ENCODE peak calls at places on chromosomes 3 and 15, in five cellular contexts. One of them, this sample, is unnamed.

GRCh38 chr3:40672861-40673260 is 148.1 kb downstream of the ZNF621 start:
- DNase-seq in H1: no peak
- DNase-seq in K562: no peak
- DNase-seq in GM12878: no peak
- DNase-seq in HepG2: no peak
- DNase-seq in this sample: no peak

GRCh38 chr3:172391592-172392302 is 56.5 kb downstream of the GHSR start:
- DNase-seq in H1: no peak
- DNase-seq in K562: peak
- DNase-seq in GM12878: no peak
- DNase-seq in HepG2: no peak
- DNase-seq in this sample: no peak

GRCh38 chr3:169227911-169228310 is 435.6 kb downstream of the MECOM start:
- DNase-seq in H1: no peak
- DNase-seq in K562: no peak
- DNase-seq in GM12878: peak
- DNase-seq in HepG2: no peak
- DNase-seq in this sample: no peak

GRCh38 chr3:158261371-158261991 is 151.6 kb downstream of the RSRC1 start:
- DNase-seq in H1: no peak
- DNase-seq in K562: no peak
- DNase-seq in GM12878: no peak
- DNase-seq in HepG2: no peak
- DNase-seq in this sample: no peak

GRCh38 chr3:127069814-127070440 is 87.0 kb downstream of the PLXNA1 start:
- DNase-seq in H1: no peak
- DNase-seq in K562: no peak
- DNase-seq in GM12878: no peak
- DNase-seq in HepG2: no peak
- DNase-seq in this sample: no peak

GRCh38 chr15:69141286-69141701 is 19.1 kb upstream of the GLCE start:
- DNase-seq in H1: no peak
- DNase-seq in K562: no peak
- DNase-seq in GM12878: no peak
- DNase-seq in HepG2: peak
- DNase-seq in this sample: no peak

GRCh38 chr15:87429754-87430153 is 826.8 kb downstream of the NTRK3 start:
- DNase-seq in H1: no peak
- DNase-seq in K562: no peak
- DNase-seq in GM12878: no peak
- DNase-seq in HepG2: no peak
- DNase-seq in this sample: no peak

GRCh38 chr3:197023998-197024651 is 5.5 kb downstream of the MELTF start:
- DNase-seq in H1: no peak
- DNase-seq in K562: no peak
- DNase-seq in GM12878: no peak
- DNase-seq in HepG2: no peak
- DNase-seq in this sample: no peak

GRCh38 chr3:135752851-135753250 is 212.7 kb upstream of the PPP2R3A start:
- DNase-seq in H1: no peak
- DNase-seq in K562: no peak
- DNase-seq in GM12878: no peak
- DNase-seq in HepG2: peak
- DNase-seq in this sample: no peak

GRCh38 chr15:94412979-94413741 is 181.8 kb downstream of the MCTP2 start:
- DNase-seq in H1: no peak
- DNase-seq in K562: no peak
- DNase-seq in GM12878: no peak
- DNase-seq in HepG2: peak
- DNase-seq in this sample: no peak

GRCh38 chr3:82654708-82655107 is 893.3 kb upstream of the GBE1 start:
- DNase-seq in H1: no peak
- DNase-seq in K562: no peak
- DNase-seq in GM12878: no peak
- DNase-seq in HepG2: no peak
- DNase-seq in this sample: no peak
- TF ChIP-seq POLR2AphosphoS5 in H1: no peak
- TF ChIP-seq POLR2AphosphoS5 in K562: no peak
- TF ChIP-seq POLR2AphosphoS5 in GM12878: no peak
- TF ChIP-seq POLR2AphosphoS5 in HepG2: no peak
- TF ChIP-seq POLR2AphosphoS5 in this sample: no peak

GRCh38 chr15:81126887-81127286 is 7.2 kb upstream of the CFAP161 start:
- DNase-seq in H1: no peak
- DNase-seq in K562: no peak
- DNase-seq in GM12878: no peak
- DNase-seq in HepG2: no peak
- DNase-seq in this sample: no peak
- TF ChIP-seq POLR2A in H1: no peak
- TF ChIP-seq POLR2A in K562: no peak
- TF ChIP-seq POLR2A in GM12878: no peak
- TF ChIP-seq POLR2A in HepG2: no peak
- TF ChIP-seq POLR2A in this sample: no peak

DNA sequence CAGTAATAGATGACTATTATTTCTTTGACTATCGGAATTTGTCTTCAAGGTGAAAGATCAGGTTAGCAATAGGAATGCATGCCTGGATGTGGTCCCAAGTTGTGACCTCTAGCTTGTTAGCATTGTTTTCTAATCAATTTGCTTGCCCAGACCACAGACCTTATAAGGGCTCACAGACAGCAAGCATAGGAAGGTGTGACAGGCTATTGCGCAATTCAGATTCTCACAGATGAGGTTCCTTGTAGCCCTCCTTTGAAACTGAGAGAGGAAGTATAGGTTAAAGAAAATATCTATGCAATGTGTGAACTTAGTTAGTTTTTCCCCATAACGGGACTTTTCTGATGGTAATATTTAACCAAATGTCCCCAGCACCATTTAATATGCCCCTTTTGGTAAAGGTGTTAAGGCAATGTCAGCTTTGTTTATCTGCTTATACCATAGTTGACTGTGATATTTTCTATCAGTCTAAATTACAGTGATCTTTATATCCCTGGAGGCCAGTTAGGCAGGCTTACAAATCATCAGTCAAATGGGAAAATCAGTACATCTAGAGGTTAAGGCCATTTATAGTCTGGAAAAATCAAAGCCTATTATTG is 168.1 kb upstream of the MBNL1 start:
- DNase-seq in H1: no peak
- DNase-seq in K562: no peak
- DNase-seq in GM12878: peak
- DNase-seq in HepG2: no peak
- DNase-seq in this sample: no peak
- TF ChIP-seq TAF1 in H1: no peak
- TF ChIP-seq TAF1 in K562: no peak
- TF ChIP-seq TAF1 in GM12878: no peak
- TF ChIP-seq TAF1 in HepG2: no peak
- TF ChIP-seq TAF1 in this sample: no peak

GRCh38 chr3:177606891-177607290 is 409.6 kb upstream of the TBL1XR1 start:
- DNase-seq in H1: no peak
- DNase-seq in K562: no peak
- DNase-seq in GM12878: no peak
- DNase-seq in HepG2: peak
- DNase-seq in this sample: no peak
- TF ChIP-seq POLR2AphosphoS5 in H1: no peak
- TF ChIP-seq POLR2AphosphoS5 in K562: no peak
- TF ChIP-seq POLR2AphosphoS5 in GM12878: no peak
- TF ChIP-seq POLR2AphosphoS5 in HepG2: no peak
- TF ChIP-seq POLR2AphosphoS5 in this sample: no peak

DNA sequence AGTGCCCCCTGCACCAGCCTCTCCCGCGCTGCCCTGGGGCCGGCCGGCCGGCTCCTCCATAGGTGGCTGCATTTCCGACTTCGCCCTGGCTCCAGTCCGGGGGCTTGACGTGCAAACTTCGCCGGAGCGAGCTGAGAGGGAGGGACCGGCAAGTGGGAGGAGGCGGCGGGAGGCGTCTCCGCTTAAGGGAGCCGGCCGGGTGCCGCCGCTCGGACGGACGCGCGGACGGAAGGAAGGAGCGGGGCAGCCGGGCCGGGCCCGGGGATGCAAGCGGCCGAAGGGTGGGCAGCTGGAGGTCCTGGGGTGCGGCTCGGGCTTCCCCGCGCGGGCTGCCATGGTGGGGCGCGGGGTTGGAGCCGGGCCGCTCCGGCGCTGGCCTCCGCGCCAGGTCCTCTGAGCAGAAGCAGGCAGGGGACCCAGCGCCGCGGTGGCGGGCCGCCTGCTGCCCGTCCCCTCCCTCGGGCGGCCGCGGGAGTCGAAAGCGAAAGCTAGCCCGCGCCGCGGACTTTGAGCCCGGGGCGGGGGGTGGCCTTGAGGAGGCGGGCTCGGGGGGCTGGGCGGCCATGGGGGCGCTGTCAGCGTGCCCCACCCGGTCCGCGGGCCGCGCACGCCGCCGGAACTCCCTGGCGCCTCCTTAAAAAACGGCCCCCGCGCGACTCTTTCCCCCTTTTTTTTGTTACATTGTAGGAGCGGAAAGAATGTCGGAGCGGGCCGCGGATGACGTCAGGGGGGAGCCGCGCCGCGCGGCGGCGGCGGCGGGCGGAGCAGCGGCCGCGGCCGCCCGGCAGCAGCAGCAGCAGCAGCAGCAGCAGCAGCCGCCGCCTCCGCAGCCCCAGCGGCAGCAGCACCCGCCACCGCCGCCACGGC is at the start of gene SCAANT1:
- DNase-seq in H1: peak
- DNase-seq in K562: peak
- DNase-seq in GM12878: no peak
- DNase-seq in HepG2: peak
- DNase-seq in this sample: peak
- TF ChIP-seq POLR2A in H1: no peak
- TF ChIP-seq POLR2A in K562: peak
- TF ChIP-seq POLR2A in GM12878: peak
- TF ChIP-seq POLR2A in HepG2: peak
- TF ChIP-seq POLR2A in this sample: peak

GRCh38 chr3:170259853-170260386 is 37.7 kb downstream of the PRKCI start:
- DNase-seq in H1: no peak
- DNase-seq in K562: no peak
- DNase-seq in GM12878: no peak
- DNase-seq in HepG2: no peak
- DNase-seq in this sample: no peak
- TF ChIP-seq TAF1 in H1: no peak
- TF ChIP-seq TAF1 in K562: no peak
- TF ChIP-seq TAF1 in GM12878: no peak
- TF ChIP-seq TAF1 in HepG2: no peak
- TF ChIP-seq TAF1 in this sample: no peak

This sample was measured in GM12892.